ENCODE peak calls at places on chromosomes 6 and 20, in five cellular contexts. T is SW480; E is SHP77; G is stimulated activated CD4-positive, alpha-beta T cell treated with anti-CD3 and anti-CD28 coated beads, Interleukin-15, amount 100 ng/mL, for 1 hour; K is brain microvascular endothelial cell. L is an unnamed sample.

GRCh38 chr20:37335642-37336368 is 10.1 kb upstream of the SRC start:
- DNase-seq in T (no peak), E (no peak), G (no peak), K (no peak), L (no peak)

GRCh38 chr6:147874322-147874721 is 365.8 kb downstream of the SAMD5 start:
- DNase-seq in T (no peak), E (no peak), G (no peak), K (no peak), L (no peak)

GRCh38 chr6:110853754-110854477 is 20.7 kb upstream of the AMD1 start:
- DNase-seq in T (no peak), E (no peak), G (no peak), K (no peak), L (no peak)

GRCh38 chr20:12269579-12269978 is 351.9 kb downstream of the BTBD3 start:
- DNase-seq in T (no peak), E (no peak), G (no peak), K (no peak), L (no peak)

GRCh38 chr6:169799474-169799926 is 48.1 kb downstream of the ERMARD start:
- DNase-seq in T (no peak), E (peak), G (no peak), K (no peak), L (no peak)

GRCh38 chr6:21935142-21935541 is 341.6 kb downstream of the SOX4 start:
- DNase-seq in T (no peak), E (no peak), G (no peak), K (no peak), L (no peak)

GRCh38 chr20:34302312-34302722 is 838 bp downstream of the AHCY start:
- DNase-seq in T (no peak), E (no peak), G (no peak), K (peak), L (peak)

GRCh38 chr20:16541226-16541625 is 32.0 kb downstream of the KIF16B start:
- DNase-seq in T (no peak), E (no peak), G (no peak), K (no peak), L (no peak)

GRCh38 chr6:144053601-144054000 is 41.8 kb downstream of the SF3B5 start:
- DNase-seq in T (no peak), E (no peak), G (no peak), K (no peak), L (no peak)

GRCh38 chr20:51767018-51767866 is 948 bp downstream of the ATP9A start:
- DNase-seq in T (peak), E (peak), G (peak), K (no peak), L (no peak)

GRCh38 chr6:16583151-16583762 is 178.0 kb downstream of the ATXN1 start:
- DNase-seq in T (no peak), E (no peak), G (no peak), K (no peak), L (no peak)

GRCh38 chr20:4516851-4517250 is 204.9 kb upstream of the PRND start:
- DNase-seq in T (no peak), E (no peak), G (no peak), K (no peak), L (no peak)

GRCh38 chr6:100269189-100269588 is 195.5 kb downstream of the SIM1 start:
- DNase-seq in T (no peak), E (no peak), G (no peak), K (peak), L (peak)

GRCh38 chr20:706366-706885 is 30.8 kb upstream of the SCRT2 start:
- DNase-seq in T (no peak), E (no peak), G (no peak), K (no peak), L (no peak)

GRCh38 chr6:170128811-170129681 is 161.8 kb downstream of the DLL1 start:
- DNase-seq in T (no peak), E (no peak), G (no peak), K (no peak), L (no peak)

GRCh38 chr6:76742919-76743318 is 670.5 kb upstream of the IMPG1 start:
- DNase-seq in T (no peak), E (no peak), G (no peak), K (peak), L (no peak)

GRCh38 chr6:105545206-105545920 is 142.5 kb upstream of the PREP start:
- DNase-seq in T (no peak), E (no peak), G (no peak), K (no peak), L (no peak)

GRCh38 chr6:104716858-104717257 is 142.9 kb downstream of the HACE1 start:
- DNase-seq in T (no peak), E (no peak), G (no peak), K (no peak), L (no peak)

GRCh38 chr6:7723041-7723447 is 2.9 kb upstream of the BMP6 start:
- DNase-seq in T (peak), E (peak), G (peak), K (peak), L (peak)

GRCh38 chr6:41022294-41022693 is 16.7 kb downstream of the UNC5CL start:
- DNase-seq in T (no peak), E (no peak), G (no peak), K (peak), L (peak)

GRCh38 chr6:138428943-138429616 is 25.1 kb downstream of the HEBP2 start:
- DNase-seq in T (peak), E (peak), G (no peak), K (peak), L (peak)

GRCh38 chr6:34585108-34585507 is 29.0 kb upstream of the SPDEF start:
- DNase-seq in T (no peak), E (no peak), G (no peak), K (no peak), L (no peak)

GRCh38 chr6:34589633-34590139 is 33.6 kb upstream of the SPDEF start:
- DNase-seq in T (no peak), E (no peak), G (no peak), K (no peak), L (no peak)

GRCh38 chr6:31707701-31708100 is 1.0 kb downstream of the LY6G6F start:
- DNase-seq in T (no peak), E (no peak), G (no peak), K (no peak), L (no peak)

GRCh38 chr6:7106215-7106751 is 1.5 kb upstream of the RREB1 start:
- DNase-seq in T (no peak), E (no peak), G (no peak), K (peak), L (no peak)

GRCh38 chr6:123803456-123803861 is 206 bp upstream of the NKAIN2 start:
- DNase-seq in T (no peak), E (no peak), G (no peak), K (no peak), L (no peak)

L was measured in astrocyte of the spinal cord.